ENCODE peak calls at places on chromosomes 7 and 10, in ten cellular contexts. C, J, B, Q, R, K, U, D, S and V are unnamed samples.

GRCh38 chr10:4586756-4587155 is 239.3 kb upstream of the AKR1E2 start:
- DNase-seq in C (no peak), J (no peak), B (no peak), Q (no peak), R (no peak), K (no peak), U (no peak), D (no peak), S (no peak), V (no peak)

GRCh38 chr7:35003679-35004278 is 33.5 kb downstream of the DPY19L1 start:
- DNase-seq in C (peak), J (no peak), B (no peak), Q (no peak), R (no peak), K (no peak), U (peak), D (peak), S (no peak), V (peak)

GRCh38 chr7:111587715-111588433 is 25.6 kb upstream of the IMMP2L start:
- DNase-seq in C (no peak), J (no peak), B (no peak), Q (no peak), R (no peak), K (no peak), U (no peak), D (no peak), S (no peak), V (no peak)

GRCh38 chr10:22625511-22626288 is 88.7 kb downstream of the PIP4K2A start:
- DNase-seq in C (no peak), J (no peak), B (no peak), Q (no peak), R (no peak), K (no peak), U (no peak), D (no peak), S (no peak), V (no peak)

GRCh38 chr7:115558186-115558585 is 472.4 kb downstream of the TFEC start:
- DNase-seq in C (no peak), J (no peak), B (no peak), Q (no peak), R (no peak), K (no peak), U (no peak), D (peak), S (no peak), V (no peak)

GRCh38 chr7:144884913-144885312 is 49.1 kb upstream of the TPK1 start:
- DNase-seq in C (no peak), J (no peak), B (no peak), Q (no peak), R (no peak), K (no peak), U (no peak), D (no peak), S (no peak), V (no peak)

GRCh38 chr10:15543994-15544393 is 172.9 kb upstream of the FAM171A1 start:
- DNase-seq in C (no peak), J (no peak), B (no peak), Q (no peak), R (no peak), K (no peak), U (no peak), D (no peak), S (no peak), V (no peak)

GRCh38 chr10:73920084-73920483 is 9.2 kb downstream of the PLAU start:
- DNase-seq in C (no peak), J (no peak), B (no peak), Q (no peak), R (no peak), K (peak), U (peak), D (no peak), S (no peak), V (no peak)

GRCh38 chr7:81268551-81268950 is 349.7 kb upstream of the SEMA3C start:
- DNase-seq in C (no peak), J (no peak), B (no peak), Q (no peak), R (no peak), K (no peak), U (no peak), D (no peak), S (no peak), V (no peak)

GRCh38 chr10:125136087-125136486 is 24.3 kb downstream of the CTBP2 start:
- DNase-seq in C (no peak), J (no peak), B (no peak), Q (no peak), R (no peak), K (no peak), U (no peak), D (no peak), S (no peak), V (no peak)

GRCh38 chr7:139618482-139619366 is 95.2 kb downstream of the CLEC2L start:
- DNase-seq in C (peak), J (no peak), B (peak), Q (peak), R (no peak), K (peak), U (peak), D (peak), S (no peak), V (peak)

GRCh38 chr7:88396295-88396947 is 89.7 kb upstream of the STEAP4 start:
- DNase-seq in C (no peak), J (no peak), B (no peak), Q (no peak), R (no peak), K (no peak), U (no peak), D (no peak), S (no peak), V (no peak)

GRCh38 chr7:73606801-73607691 is 17.3 kb downstream of the MLXIPL start:
- DNase-seq in C (peak), J (no peak), B (peak), Q (peak), R (peak), K (peak), U (peak), D (no peak), S (peak), V (peak)

GRCh38 chr10:130769146-130770017 is 542.1 kb downstream of the TCERG1L start:
- DNase-seq in C (no peak), J (no peak), B (no peak), Q (no peak), R (no peak), K (no peak), U (no peak), D (no peak), S (no peak), V (no peak)

GRCh38 chr10:11602357-11602756 is 9.1 kb downstream of the USP6NL start:
- DNase-seq in C (no peak), J (no peak), B (no peak), Q (no peak), R (no peak), K (no peak), U (no peak), D (no peak), S (no peak), V (no peak)

GRCh38 chr10:8336629-8337331 is 282.3 kb downstream of the GATA3 start:
- DNase-seq in C (no peak), J (no peak), B (no peak), Q (no peak), R (no peak), K (no peak), U (no peak), D (no peak), S (no peak), V (no peak)

GRCh38 chr7:46257766-46258448 is 336.8 kb upstream of the IGFBP3 start:
- DNase-seq in C (no peak), J (no peak), B (no peak), Q (no peak), R (no peak), K (no peak), U (no peak), D (peak), S (no peak), V (no peak)

GRCh38 chr7:57505176-57505575 is 55.2 kb downstream of the ZNF716 start:
- DNase-seq in C (no peak), J (no peak), B (no peak), Q (no peak), R (no peak), K (no peak), U (no peak), D (no peak), S (no peak), V (no peak)

GRCh38 chr10:11397980-11398580 is 213.4 kb downstream of the USP6NL start:
- DNase-seq in C (no peak), J (no peak), B (no peak), Q (no peak), R (no peak), K (peak), U (peak), D (no peak), S (no peak), V (no peak)

GRCh38 chr10:117483056-117483590 is 59.4 kb upstream of the EMX2 start:
- DNase-seq in C (no peak), J (no peak), B (no peak), Q (no peak), R (no peak), K (no peak), U (no peak), D (no peak), S (no peak), V (no peak)

GRCh38 chr10:122249303-122249850 is 21.7 kb upstream of the BTBD16 start:
- DNase-seq in C (no peak), J (no peak), B (no peak), Q (no peak), R (no peak), K (no peak), U (no peak), D (no peak), S (no peak), V (no peak)

GRCh38 chr7:50068026-50068425 is 25.0 kb downstream of the ZPBP start:
- DNase-seq in C (no peak), J (no peak), B (no peak), Q (peak), R (no peak), K (no peak), U (no peak), D (no peak), S (no peak), V (no peak)

GRCh38 chr7:42103456-42103855 is 133.6 kb downstream of the GLI3 start:
- DNase-seq in C (no peak), J (no peak), B (no peak), Q (no peak), R (no peak), K (no peak), U (no peak), D (no peak), S (no peak), V (no peak)

GRCh38 chr7:155652156-155653124 is 8.0 kb downstream of the RBM33 start:
- DNase-seq in C (no peak), J (no peak), B (no peak), Q (no peak), R (no peak), K (no peak), U (no peak), D (no peak), S (no peak), V (no peak)

GRCh38 chr10:36880898-36881297 is 244.5 kb upstream of the ANKRD30A start:
- DNase-seq in C (peak), J (no peak), B (no peak), Q (peak), R (no peak), K (no peak), U (no peak), D (no peak), S (no peak), V (no peak)

GRCh38 chr10:87658858-87659555 is 671 bp upstream of the PAPSS2 start:
- DNase-seq in C (peak), J (no peak), B (no peak), Q (no peak), R (no peak), K (no peak), U (no peak), D (no peak), S (no peak), V (peak)

GRCh38 chr7:49845626-49846025 is 72.2 kb downstream of the VWC2 start:
- DNase-seq in C (no peak), J (no peak), B (no peak), Q (no peak), R (no peak), K (no peak), U (no peak), D (no peak), S (no peak), V (no peak)

GRCh38 chr10:44682516-44682915 is 228.6 kb upstream of the TMEM72 start:
- DNase-seq in C (no peak), J (no peak), B (no peak), Q (no peak), R (no peak), K (no peak), U (no peak), D (no peak), S (no peak), V (no peak)

GRCh38 chr7:770336-770735 is 43.3 kb upstream of the PRKAR1B start:
- DNase-seq in C (no peak), J (no peak), B (no peak), Q (no peak), R (no peak), K (no peak), U (no peak), D (no peak), S (no peak), V (no peak)